ENCODE peak calls at places on chromosomes 5 and 9, in four cellular contexts. B is H1, L is GM12878, E is HepG2. H is an unnamed sample.
A peak's percentile ranks its signal among the peaks of the same experiment; 100 is the strongest.

GRCh38 chr5:143345671-143346440 is 57.6 kb downstream of the NR3C1 start:
- DNase-seq in B (no peak), L (no peak), E (no peak), H (no peak)

GRCh38 chr9:109254317-109254716 is 66.5 kb downstream of the EPB41L4B start:
- DNase-seq in B (no peak), L (no peak), E (no peak), H (no peak)

GRCh38 chr5:111070272-111071134 is 1.0 kb upstream of the TSLP start:
- DNase-seq in B (no peak), L (no peak), E (no peak), H (no peak)

GRCh38 chr9:119280740-119281485 is 88.3 kb downstream of the BRINP1 start:
- DNase-seq in B (no peak), L (no peak), E (no peak), H (no peak)

GRCh38 chr5:32163053-32163452 is 11.1 kb downstream of the GOLPH3 start:
- DNase-seq in B (no peak), L (no peak), E (no peak), H (no peak)

GRCh38 chr5:151570512-151571269 is 20.4 kb downstream of the FAT2 start:
- DNase-seq in B (no peak), L (no peak), E (no peak), H (no peak)

GRCh38 chr5:127085371-127085770 is 12.1 kb upstream of the C5orf63 start:
- DNase-seq in B (no peak), L (no peak), E (no peak), H (no peak)

GRCh38 chr5:57166250-57166649 is 7.6 kb upstream of the GPBP1 start:
- DNase-seq in B (no peak), L (no peak), E (no peak), H (no peak)

GRCh38 chr9:128026255-128027165 is 40.6 kb downstream of the NAIF1 start:
- DNase-seq in B (no peak), L (peak; percentile 86), E (no peak), H (peak; percentile 39)

GRCh38 chr5:124596595-124597388 is 149.6 kb downstream of the ZNF608 start:
- DNase-seq in B (no peak), L (no peak), E (peak; percentile 89), H (no peak)

GRCh38 chr9:110027624-110028023 is 180.3 kb downstream of the C9orf152 start:
- DNase-seq in B (no peak), L (no peak), E (peak; percentile 79), H (no peak)

GRCh38 chr5:154236-154635 is 37.1 kb upstream of the LRRC14B start:
- DNase-seq in B (no peak), L (no peak), E (no peak), H (no peak)

GRCh38 chr5:119315516-119315949 is 40.3 kb upstream of the TNFAIP8 start:
- DNase-seq in B (no peak), L (peak; percentile 69), E (peak; percentile 31), H (peak; percentile 38)

GRCh38 chr5:37111426-37112382 is 137.5 kb downstream of the CPLANE1 start:
- DNase-seq in B (no peak), L (peak; percentile 64), E (no peak), H (no peak)

GRCh38 chr9:116566677-116567488 is 120.2 kb upstream of the TRIM32 start:
- DNase-seq in B (no peak), L (no peak), E (peak; percentile 96), H (no peak)

GRCh38 chr9:127546125-127546832 is 65.8 kb upstream of the STXBP1 start:
- DNase-seq in B (no peak), L (no peak), E (peak; percentile 55), H (no peak)

GRCh38 chr5:90968319-90968718 is 409.7 kb downstream of the ADGRV1 start:
- DNase-seq in B (no peak), L (no peak), E (no peak), H (peak; percentile 36)

GRCh38 chr9:32741706-32742105 is 41.6 kb upstream of the TMEM215 start:
- DNase-seq in B (no peak), L (no peak), E (peak; percentile 54), H (no peak)

GRCh38 chr5:178940569-178941360 is at the start of gene ZNF454:
- DNase-seq in B (peak; percentile 69), L (no peak), E (no peak), H (peak; percentile 97)

GRCh38 chr5:7087719-7088297 is 308.1 kb upstream of the ADCY2 start:
- DNase-seq in B (no peak), L (no peak), E (no peak), H (no peak)
- TF ChIP-seq TCF12 in B (no peak), L (no peak), E (no peak), H (no peak)

GRCh38 chr5:39270172-39270848 is 50.9 kb upstream of the FYB1 start:
- DNase-seq in B (no peak), L (peak; percentile 37), E (no peak), H (no peak)

GRCh38 chr5:39273314-39273954 is 54.1 kb upstream of the FYB1 start:
- DNase-seq in B (no peak), L (no peak), E (no peak), H (no peak)

GRCh38 chr5:39274388-39275085 is 55.2 kb upstream of the FYB1 start:
- DNase-seq in B (no peak), L (peak; percentile 27), E (no peak), H (no peak)
- TF ChIP-seq TCF12 in B (no peak), L (no peak), E (no peak), H (no peak)

GRCh38 chr9:82894961-82895902 is 167.7 kb downstream of the RASEF start:
- DNase-seq in B (no peak), L (no peak), E (no peak), H (peak; percentile 41)
- TF ChIP-seq TCF12 in B (no peak), L (no peak), E (no peak), H (no peak)

GRCh38 chr5:75414241-75414640 is 77.2 kb downstream of the HMGCR start:
- DNase-seq in B (no peak), L (no peak), E (no peak), H (no peak)

DNA sequence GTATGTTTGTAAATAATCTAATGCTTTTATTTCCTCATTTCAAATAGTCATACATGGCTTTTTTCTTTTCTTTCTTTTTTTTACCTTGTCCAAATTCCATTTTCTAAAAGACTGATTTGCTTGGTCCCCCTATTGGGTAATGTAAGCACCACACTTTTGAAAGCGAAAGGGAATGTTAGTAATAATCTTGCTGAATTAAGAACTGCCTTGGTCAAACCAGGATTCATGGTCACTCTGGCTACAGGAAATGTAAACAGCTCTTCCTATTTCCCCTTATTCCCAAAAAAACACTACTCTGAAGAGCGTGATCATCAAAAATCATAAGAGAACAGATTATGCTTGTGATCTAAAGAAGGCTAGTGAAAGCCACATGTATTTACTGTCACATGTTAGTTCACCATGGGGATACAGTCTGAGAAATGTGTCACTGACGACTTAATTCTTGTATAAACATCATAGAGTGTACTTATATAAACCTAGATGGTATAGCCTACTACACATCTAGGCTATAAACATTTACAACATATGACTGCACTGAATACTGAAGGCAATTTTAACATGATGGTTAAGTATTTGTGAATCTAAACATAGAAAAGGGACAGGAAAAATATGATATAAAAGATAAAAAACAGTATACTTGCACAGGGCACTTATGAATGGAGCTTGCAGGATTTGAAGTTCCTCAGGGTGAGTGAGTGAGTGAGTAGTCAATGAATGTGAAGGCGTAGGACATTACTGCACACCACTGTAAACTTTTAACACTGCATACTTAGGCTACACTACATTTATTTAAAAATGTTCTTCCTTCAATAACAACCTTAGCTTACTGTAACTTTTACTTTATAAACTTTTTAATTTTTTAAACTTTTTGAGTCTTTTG is 75.3 kb downstream of the HMGCR start:
- DNase-seq in B (no peak), L (no peak), E (no peak), H (no peak)
- TF ChIP-seq TCF12 in B (no peak), L (no peak), E (no peak), H (no peak)

DNA sequence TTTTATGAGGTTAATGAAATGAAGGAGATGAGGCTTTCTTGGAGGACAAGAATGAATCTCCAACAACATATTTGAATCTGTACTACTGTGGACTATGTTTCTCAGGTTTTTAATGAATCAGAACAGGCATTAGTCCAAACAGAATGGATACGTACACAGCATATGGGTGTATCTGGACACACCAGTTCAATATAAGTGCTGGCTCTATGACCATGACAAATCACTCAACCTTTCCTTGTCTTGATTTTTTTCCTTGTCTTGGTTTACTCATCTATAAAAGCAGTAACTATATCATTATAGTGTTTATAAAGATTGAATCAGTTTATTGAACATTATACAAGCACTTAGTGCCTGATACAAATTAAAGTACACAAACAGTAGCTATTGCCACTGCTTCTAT is 104.1 kb downstream of the AP3B1 start:
- DNase-seq in B (no peak), L (no peak), E (no peak), H (no peak)
- TF ChIP-seq TCF12 in B (no peak), L (no peak), E (no peak), H (no peak)

DNA sequence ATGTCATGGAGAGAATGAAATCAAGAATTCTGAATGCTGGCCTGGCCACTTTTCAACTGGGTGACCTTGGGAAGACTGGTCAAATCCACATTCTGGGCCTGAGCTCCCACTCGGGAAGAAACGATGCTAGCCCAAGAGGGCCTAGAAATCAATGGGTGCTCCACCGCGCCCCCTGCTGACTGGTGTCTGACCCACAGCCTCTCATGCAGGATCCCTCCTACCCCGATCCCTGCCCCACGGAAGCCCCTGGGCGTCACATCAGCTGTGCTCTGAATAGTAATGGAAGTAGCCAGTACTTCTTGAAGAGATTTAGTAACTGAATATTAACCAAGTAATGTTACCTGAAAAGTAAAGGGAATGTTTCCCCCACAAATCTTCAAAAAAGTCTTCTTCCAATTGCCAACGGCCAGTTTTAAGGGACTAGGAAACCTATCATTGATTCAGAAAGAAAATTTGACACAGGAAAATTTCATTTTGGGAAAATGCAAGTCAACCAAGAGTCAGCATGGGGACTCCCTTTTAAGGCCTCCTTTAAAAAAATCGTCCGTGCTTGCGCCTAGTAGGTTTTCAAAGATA is 43.9 kb downstream of the CRB2 start:
- DNase-seq in B (no peak), L (no peak), E (no peak), H (peak; percentile 63)
- TF ChIP-seq TCF12 in B (no peak), L (no peak), E (no peak), H (no peak)

GRCh38 chr5:67459233-67459632 is 262.6 kb upstream of the CD180 start:
- DNase-seq in B (no peak), L (no peak), E (no peak), H (no peak)

GRCh38 chr5:67455987-67456386 is 259.4 kb upstream of the CD180 start:
- DNase-seq in B (no peak), L (no peak), E (no peak), H (no peak)

GRCh38 chr5:67454957-67455561 is 258.5 kb upstream of the CD180 start:
- DNase-seq in B (no peak), L (no peak), E (no peak), H (no peak)

GRCh38 chr5:67451640-67452279 is 255.2 kb upstream of the CD180 start:
- DNase-seq in B (no peak), L (no peak), E (no peak), H (no peak)

DNA sequence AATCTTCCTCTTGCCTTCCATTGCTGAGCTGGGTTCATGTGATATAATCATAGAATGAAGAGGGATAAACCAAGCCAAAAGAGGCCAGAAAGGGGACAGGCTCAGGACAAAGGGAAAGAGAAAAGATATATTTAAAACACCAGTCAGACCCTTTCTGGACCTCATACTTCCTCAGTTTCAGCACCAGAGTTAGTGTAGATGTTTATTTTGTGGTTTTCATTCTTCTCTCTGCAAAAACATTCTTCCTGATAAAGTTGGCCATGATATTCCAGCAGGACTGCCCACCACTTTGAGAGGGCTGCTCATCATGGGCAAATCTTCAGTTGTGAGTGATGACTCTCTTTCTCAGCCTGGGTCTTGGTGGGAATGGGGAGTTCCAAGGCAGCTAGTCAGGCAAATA is 256.9 kb upstream of the CD180 start:
- DNase-seq in B (no peak), L (no peak), E (no peak), H (no peak)
- TF ChIP-seq TCF12 in B (no peak), L (no peak), E (no peak), H (no peak)

H was measured in SK-N-SH.